ENCODE peak calls at places on chromosome 6, in four cellular contexts. One of them, this sample, is unnamed. For H3K4me1, the result is how much of the 10 kb centered on the place peaks cover.

GRCh38 chr6:118892248-118893094 is 1.5 kb upstream of the ASF1A start:
- DNase-seq in MM.1S: no peak
- DNase-seq in spleen: no peak
- DNase-seq in fibroblast of lung: no peak
- DNase-seq in this sample: no peak

GRCh38 chr6:156010-156409 is 136.3 kb upstream of the DUSP22 start:
- DNase-seq in spleen: no peak
- DNase-seq in MM.1S: no peak
- DNase-seq in fibroblast of lung: peak
- DNase-seq in this sample: no peak

GRCh38 chr6:34103321-34103720 is 42.6 kb downstream of the GRM4 start:
- DNase-seq in fibroblast of lung: no peak
- DNase-seq in spleen: no peak
- DNase-seq in MM.1S: no peak
- DNase-seq in this sample: no peak

GRCh38 chr6:41545703-41546474 is at the start of gene FOXP4:
- DNase-seq in spleen: peak
- DNase-seq in fibroblast of lung: peak
- DNase-seq in MM.1S: peak
- DNase-seq in this sample: peak

GRCh38 chr6:10373642-10374359 is 41.1 kb downstream of the TFAP2A start:
- DNase-seq in fibroblast of lung: no peak
- DNase-seq in MM.1S: no peak
- DNase-seq in spleen: no peak
- DNase-seq in this sample: no peak

GRCh38 chr6:112007805-112008204 is 46.1 kb upstream of the CCN6 start:
- DNase-seq in fibroblast of lung: no peak
- DNase-seq in MM.1S: no peak
- DNase-seq in spleen: no peak
- DNase-seq in this sample: no peak

GRCh38 chr6:73613806-73614536 is 39.8 kb downstream of the SLC17A5 start:
- DNase-seq in spleen: no peak
- DNase-seq in fibroblast of lung: no peak
- DNase-seq in MM.1S: no peak
- DNase-seq in this sample: no peak

GRCh38 chr6:21987501-21987957 is 309.3 kb downstream of the PRL start:
- DNase-seq in fibroblast of lung: peak
- DNase-seq in spleen: no peak
- DNase-seq in MM.1S: no peak
- DNase-seq in this sample: no peak

GRCh38 chr6:32189082-32189741 is 790 bp downstream of the PBX2 start:
- DNase-seq in fibroblast of lung: no peak
- DNase-seq in MM.1S: no peak
- DNase-seq in spleen: no peak
- DNase-seq in this sample: no peak

GRCh38 chr6:44022296-44022661 is 105.0 kb downstream of the MRPL14 start:
- DNase-seq in spleen: no peak
- DNase-seq in MM.1S: no peak
- DNase-seq in fibroblast of lung: peak
- DNase-seq in this sample: peak

GRCh38 chr6:119856136-119856535 is 506.6 kb upstream of the MAN1A1 start:
- DNase-seq in fibroblast of lung: peak
- DNase-seq in MM.1S: peak
- DNase-seq in spleen: no peak
- DNase-seq in this sample: no peak

GRCh38 chr6:111829581-111829980 is 43.7 kb downstream of the FYN start:
- DNase-seq in fibroblast of lung: no peak
- DNase-seq in spleen: no peak
- DNase-seq in MM.1S: no peak
- DNase-seq in this sample: no peak

GRCh38 chr6:16982827-16983226 is 119.0 kb upstream of the STMND1 start:
- DNase-seq in fibroblast of lung: peak
- DNase-seq in MM.1S: no peak
- DNase-seq in spleen: no peak
- DNase-seq in this sample: no peak

GRCh38 chr6:119201486-119201885 is 123.0 kb upstream of the FAM184A start:
- DNase-seq in fibroblast of lung: no peak
- DNase-seq in MM.1S: no peak
- DNase-seq in spleen: no peak
- DNase-seq in this sample: no peak

GRCh38 chr6:45640081-45640491 is 262.4 kb upstream of the SUPT3H start:
- DNase-seq in spleen: no peak
- DNase-seq in MM.1S: no peak
- DNase-seq in fibroblast of lung: peak
- DNase-seq in this sample: no peak

GRCh38 chr6:170172825-170173231 is 118.0 kb downstream of the DLL1 start:
- DNase-seq in MM.1S: no peak
- DNase-seq in fibroblast of lung: no peak
- DNase-seq in spleen: peak
- DNase-seq in this sample: peak

GRCh38 chr6:121584591-121585369 is 149.3 kb downstream of the GJA1 start:
- DNase-seq in fibroblast of lung: peak
- DNase-seq in spleen: no peak
- DNase-seq in MM.1S: peak
- DNase-seq in this sample: no peak

GRCh38 chr6:144931172-144932035 is 646.3 kb downstream of the UTRN start:
- DNase-seq in fibroblast of lung: peak
- DNase-seq in MM.1S: peak
- DNase-seq in spleen: no peak
- DNase-seq in this sample: no peak

GRCh38 chr6:6152060-6152459 is 145.3 kb upstream of the NRN1 start:
- DNase-seq in spleen: no peak
- DNase-seq in MM.1S: no peak
- DNase-seq in fibroblast of lung: no peak
- DNase-seq in this sample: no peak

GRCh38 chr6:9140181-9140580 is 704.8 kb upstream of the SLC35B3 start:
- DNase-seq in fibroblast of lung: no peak
- DNase-seq in spleen: no peak
- DNase-seq in MM.1S: no peak
- DNase-seq in this sample: peak

GRCh38 chr6:71529026-71529425 is 240.4 kb downstream of the OGFRL1 start:
- DNase-seq in spleen: no peak
- DNase-seq in MM.1S: no peak
- DNase-seq in fibroblast of lung: no peak
- DNase-seq in this sample: no peak

GRCh38 chr6:9204171-9204570 is 768.8 kb upstream of the SLC35B3 start:
- DNase-seq in spleen: no peak
- DNase-seq in MM.1S: no peak
- DNase-seq in fibroblast of lung: peak
- DNase-seq in this sample: no peak

GRCh38 chr6:115524821-115525220 is 535.9 kb downstream of the FRK start:
- DNase-seq in fibroblast of lung: no peak
- DNase-seq in spleen: no peak
- DNase-seq in MM.1S: no peak
- DNase-seq in this sample: no peak

GRCh38 chr6:20953019-20953418 is 418.8 kb downstream of the CDKAL1 start:
- DNase-seq in spleen: no peak
- DNase-seq in fibroblast of lung: no peak
- DNase-seq in MM.1S: no peak
- DNase-seq in this sample: no peak
- TF ChIP-seq CTCF in spleen: no peak
- TF ChIP-seq CTCF in fibroblast of lung: no peak
- TF ChIP-seq CTCF in MM.1S: no peak
- TF ChIP-seq CTCF in this sample: no peak

GRCh38 chr6:167658106-167658505 is 168.6 kb upstream of the AFDN start:
- DNase-seq in fibroblast of lung: no peak
- DNase-seq in MM.1S: no peak
- DNase-seq in spleen: peak
- DNase-seq in this sample: no peak
- H3K4me1 ChIP-seq in fibroblast of lung: under half
- H3K4me1 ChIP-seq in MM.1S: under half
- H3K4me1 ChIP-seq in spleen: under half
- H3K4me1 ChIP-seq in this sample: under half

DNA sequence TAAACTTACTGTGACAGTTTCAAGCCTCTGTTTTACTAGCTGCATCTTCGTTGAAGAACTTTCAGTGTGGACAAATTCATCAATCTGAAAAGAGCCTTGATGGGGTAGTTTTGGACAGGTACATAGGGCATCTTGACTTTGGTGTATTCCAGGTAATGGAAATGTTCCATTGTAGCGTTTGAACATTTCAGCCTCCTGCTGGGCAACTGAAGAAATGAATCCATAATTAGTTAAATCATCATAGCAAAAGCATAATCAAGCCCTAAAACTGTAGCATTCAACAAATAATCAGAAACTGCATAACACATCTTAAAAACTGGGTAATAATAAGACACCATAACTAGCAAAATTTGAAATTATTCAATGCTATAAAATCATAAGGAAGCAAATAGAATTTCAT is 86.2 kb downstream of the AHI1 start:
- DNase-seq in spleen: no peak
- DNase-seq in MM.1S: no peak
- DNase-seq in fibroblast of lung: no peak
- DNase-seq in this sample: no peak
- TF ChIP-seq CTCF in spleen: no peak
- TF ChIP-seq CTCF in MM.1S: peak
- TF ChIP-seq CTCF in fibroblast of lung: no peak
- TF ChIP-seq CTCF in this sample: no peak

DNA sequence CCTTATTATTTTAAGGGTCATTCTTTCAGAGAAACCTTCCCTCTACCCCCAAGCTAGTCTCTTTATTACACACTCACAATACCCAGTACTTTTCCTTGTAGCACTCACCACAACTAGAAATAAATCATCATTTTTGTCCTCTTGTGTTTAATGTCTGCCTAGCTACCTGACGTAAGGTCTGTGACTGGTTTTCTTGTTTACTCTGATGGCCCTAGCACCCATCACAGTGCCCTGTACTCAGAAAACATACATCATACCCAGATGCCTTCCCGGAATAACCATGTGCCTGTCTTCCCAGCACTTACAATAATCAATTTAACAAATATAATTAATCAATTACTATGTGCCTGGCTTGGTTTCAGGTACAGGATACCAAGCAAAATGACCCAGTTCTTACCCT is 25.8 kb upstream of the IER3 start:
- DNase-seq in MM.1S: no peak
- DNase-seq in spleen: no peak
- DNase-seq in fibroblast of lung: peak
- DNase-seq in this sample: no peak
- H3K4me1 ChIP-seq in MM.1S: under half
- H3K4me1 ChIP-seq in spleen: under half
- H3K4me1 ChIP-seq in fibroblast of lung: under half
- H3K4me1 ChIP-seq in this sample: under half

DNA sequence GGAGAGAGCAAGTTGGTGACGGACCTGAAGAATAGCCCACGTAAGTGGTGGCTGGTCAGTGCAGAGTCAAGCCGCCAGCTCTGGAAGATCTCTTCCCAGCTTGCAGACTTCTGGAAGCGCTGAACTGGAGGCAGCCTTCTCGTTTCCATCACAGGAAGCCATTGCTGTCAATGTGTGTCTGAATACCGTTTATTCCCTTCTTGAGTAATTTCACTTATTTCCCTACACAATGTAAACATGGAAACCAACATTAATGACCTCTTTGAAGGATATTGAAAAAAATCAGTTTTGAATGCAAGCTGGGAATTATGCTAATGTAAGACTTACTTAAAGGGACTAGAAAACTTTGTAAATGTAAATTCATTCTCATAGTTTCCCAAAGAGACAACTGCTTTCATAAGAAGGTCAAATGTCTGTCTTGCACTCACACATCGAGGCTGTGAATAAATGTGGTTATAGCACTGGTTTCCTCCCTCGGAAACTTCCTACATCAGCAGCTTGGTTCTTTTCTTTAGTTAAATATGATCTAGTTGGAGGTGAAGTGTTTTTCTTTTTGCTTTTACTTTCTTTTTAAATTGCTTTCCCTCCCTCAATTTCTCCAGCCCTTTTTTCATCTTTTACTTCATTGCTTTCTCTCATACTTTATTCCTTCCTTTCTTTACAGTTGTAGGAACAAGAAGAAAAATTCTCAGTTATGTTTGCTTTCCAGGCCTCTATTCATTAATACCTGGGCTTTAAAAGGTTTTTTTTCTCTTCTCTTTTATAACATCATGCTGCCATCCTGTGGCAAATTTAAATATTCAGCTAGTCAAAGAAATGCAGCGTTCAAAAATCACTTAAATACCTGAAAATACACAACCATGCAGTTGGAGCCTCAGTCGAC is 108.2 kb downstream of the TNFAIP3 start:
- DNase-seq in fibroblast of lung: peak
- DNase-seq in spleen: no peak
- DNase-seq in MM.1S: peak
- DNase-seq in this sample: no peak
- TF ChIP-seq CTCF in fibroblast of lung: no peak
- TF ChIP-seq CTCF in spleen: peak
- TF ChIP-seq CTCF in MM.1S: peak
- TF ChIP-seq CTCF in this sample: peak

GRCh38 chr6:84417261-84417660 is 189.8 kb upstream of the CEP162 start:
- DNase-seq in spleen: no peak
- DNase-seq in MM.1S: no peak
- DNase-seq in fibroblast of lung: peak
- DNase-seq in this sample: no peak
- H3K4me1 ChIP-seq in spleen: under half
- H3K4me1 ChIP-seq in MM.1S: under half
- H3K4me1 ChIP-seq in fibroblast of lung: under half
- H3K4me1 ChIP-seq in this sample: under half

GRCh38 chr6:156776841-156777576 is at the start of gene ARID1B:
- DNase-seq in fibroblast of lung: peak
- DNase-seq in spleen: peak
- DNase-seq in MM.1S: peak
- DNase-seq in this sample: peak

GRCh38 chr6:156777577-156777865 is 343 bp downstream of the ARID1B start:
- DNase-seq in MM.1S: no peak
- DNase-seq in spleen: no peak
- DNase-seq in fibroblast of lung: no peak
- DNase-seq in this sample: no peak

GRCh38 chr6:156775717-156776116 is 1.5 kb upstream of the ARID1B start:
- DNase-seq in spleen: no peak
- DNase-seq in MM.1S: no peak
- DNase-seq in fibroblast of lung: no peak
- DNase-seq in this sample: no peak

GRCh38 chr6:156774872-156775405 is 2.2 kb upstream of the ARID1B start:
- DNase-seq in MM.1S: no peak
- DNase-seq in fibroblast of lung: no peak
- DNase-seq in spleen: no peak
- DNase-seq in this sample: no peak

GRCh38 chr6:156776470-156776840 is 723 bp upstream of the ARID1B start:
- DNase-seq in spleen: no peak
- DNase-seq in MM.1S: no peak
- DNase-seq in fibroblast of lung: peak
- DNase-seq in this sample: no peak
- TF ChIP-seq CTCF in spleen: peak
- TF ChIP-seq CTCF in MM.1S: no peak
- TF ChIP-seq CTCF in fibroblast of lung: no peak
- TF ChIP-seq CTCF in this sample: no peak